ENCODE peak calls at places on chromosomes 16 and 17, in seven cellular contexts. H is bronchial epithelial cell; G is nephron progenitor cell; J is effector memory CD4-positive, alpha-beta T cell; K is DMS153; E is GM04503; A is A172. I is an unnamed sample.

GRCh38 chr17:61393904-61394629 is 5.6 kb upstream of the TBX2 start:
- DNase-seq in H (no peak), G (no peak), J (no peak), K (no peak), E (no peak), A (no peak), I (no peak)

GRCh38 chr16:70747703-70748631 is 53.0 kb downstream of the VAC14 start:
- DNase-seq in H (peak), G (no peak), J (no peak), K (no peak), E (no peak), A (peak), I (no peak)

GRCh38 chr17:82832881-82833475 is 6.8 kb downstream of the ZNF750 start:
- DNase-seq in H (no peak), G (no peak), J (no peak), K (no peak), E (no peak), A (no peak), I (no peak)

GRCh38 chr16:65305588-65305987 is 183.7 kb upstream of the CDH11 start:
- DNase-seq in H (no peak), G (no peak), J (no peak), K (no peak), E (peak), A (no peak), I (peak)

GRCh38 chr17:1054656-1055055 is 57.7 kb downstream of the TIMM22 start:
- DNase-seq in H (no peak), G (no peak), J (no peak), K (no peak), E (no peak), A (no peak), I (no peak)

GRCh38 chr17:76598004-76598439 is 12.4 kb upstream of the ST6GALNAC2 start:
- DNase-seq in H (peak), G (no peak), J (no peak), K (peak), E (no peak), A (no peak), I (no peak)

GRCh38 chr17:44543213-44543904 is 13.9 kb upstream of the FZD2 start:
- DNase-seq in H (peak), G (peak), J (no peak), K (no peak), E (peak), A (peak), I (no peak)

GRCh38 chr17:55433029-55433628 is 11.5 kb upstream of the MMD start:
- DNase-seq in H (peak), G (no peak), J (no peak), K (no peak), E (no peak), A (no peak), I (no peak)

GRCh38 chr17:77144227-77144626 is 3.5 kb downstream of the SEC14L1 start:
- DNase-seq in H (no peak), G (no peak), J (no peak), K (peak), E (no peak), A (no peak), I (no peak)

GRCh38 chr17:36498155-36498554 is 11.7 kb downstream of the ZNHIT3 start:
- DNase-seq in H (no peak), G (no peak), J (no peak), K (no peak), E (no peak), A (no peak), I (peak)

GRCh38 chr17:73089918-73090317 is 2.6 kb downstream of the SLC39A11 start:
- DNase-seq in H (no peak), G (no peak), J (no peak), K (no peak), E (no peak), A (no peak), I (no peak)

GRCh38 chr17:55440391-55440790 is 18.8 kb upstream of the MMD start:
- DNase-seq in H (peak), G (no peak), J (no peak), K (no peak), E (no peak), A (no peak), I (peak)

GRCh38 chr17:16027708-16028584 is 28.3 kb downstream of the TTC19 start:
- DNase-seq in H (peak), G (no peak), J (no peak), K (no peak), E (peak), A (peak), I (no peak)

GRCh38 chr17:74296548-74296936 is 22.5 kb downstream of the DNAI2 start:
- DNase-seq in H (peak), G (peak), J (no peak), K (no peak), E (no peak), A (peak), I (peak)

GRCh38 chr17:13587487-13588338 is 14.0 kb downstream of the HS3ST3A1 start:
- DNase-seq in H (no peak), G (no peak), J (no peak), K (no peak), E (no peak), A (peak), I (no peak)

GRCh38 chr17:78532311-78532710 is 44.9 kb downstream of the DNAH17 start:
- DNase-seq in H (no peak), G (no peak), J (no peak), K (no peak), E (no peak), A (no peak), I (no peak)

GRCh38 chr17:59666235-59666634 is 41.0 kb downstream of the PTRH2 start:
- DNase-seq in H (peak), G (no peak), J (no peak), K (no peak), E (no peak), A (peak), I (no peak)

GRCh38 chr16:57315401-57315800 is 30.9 kb upstream of the PLLP start:
- DNase-seq in H (no peak), G (no peak), J (no peak), K (no peak), E (no peak), A (no peak), I (no peak)

GRCh38 chr16:27174007-27174406 is 29.3 kb upstream of the KDM8 start:
- DNase-seq in H (no peak), G (no peak), J (peak), K (peak), E (no peak), A (no peak), I (no peak)

GRCh38 chr17:42153919-42154491 is 784 bp downstream of the RAB5C start:
- DNase-seq in H (peak), G (no peak), J (peak), K (no peak), E (no peak), A (no peak), I (no peak)

GRCh38 chr16:85652431-85653221 is 36.1 kb downstream of the GINS2 start:
- DNase-seq in H (peak), G (peak), J (no peak), K (peak), E (no peak), A (no peak), I (peak)

GRCh38 chr16:57592591-57593003 is 35.8 kb upstream of the ADGRG1 start:
- DNase-seq in H (no peak), G (no peak), J (peak), K (no peak), E (no peak), A (no peak), I (no peak)

GRCh38 chr17:79950711-79951110 is 85.0 kb downstream of the TBC1D16 start:
- DNase-seq in H (no peak), G (no peak), J (no peak), K (no peak), E (no peak), A (no peak), I (no peak)

GRCh38 chr16:87648236-87648635 is 45.9 kb downstream of the JPH3 start:
- DNase-seq in H (no peak), G (no peak), J (no peak), K (no peak), E (no peak), A (no peak), I (no peak)

GRCh38 chr16:66416981-66417700 is 10.0 kb upstream of the BEAN1 start:
- DNase-seq in H (peak), G (no peak), J (no peak), K (no peak), E (peak), A (peak), I (no peak)

GRCh38 chr17:77475012-77475976 is 334.5 kb downstream of the SEC14L1 start:
- DNase-seq in H (no peak), G (no peak), J (peak), K (no peak), E (peak), A (peak), I (no peak)

GRCh38 chr16:10665166-10665565 is 29.6 kb downstream of the TEKT5 start:
- DNase-seq in H (no peak), G (no peak), J (no peak), K (no peak), E (no peak), A (no peak), I (no peak)

GRCh38 chr17:75308732-75309629 is 19.7 kb upstream of the SLC25A19 start:
- DNase-seq in H (no peak), G (no peak), J (no peak), K (no peak), E (no peak), A (no peak), I (no peak)

I was measured in D341Med.